ENCODE peak calls at places on chromosomes 2 and 18, in six cellular contexts. F is MV-4-11; K is HuH-7; C is C1 segment of cervical spinal cord; B is stimulated activated CD4-positive, alpha-beta T cell treated with anti-CD3 and anti-CD28 coated beads, TNF-alpha, amount 100 ng/mL, for 4 hours; V is stomach. S is an unnamed sample.

GRCh38 chr18:31195063-31195462 is 32.4 kb upstream of the DSC1 start:
- DNase-seq in V (no peak), F (no peak), B (no peak), C (no peak), K (no peak), S (no peak)

GRCh38 chr2:142877265-142877756 is at the start of gene KYNU:
- DNase-seq in K (no peak), B (no peak), F (peak), C (no peak), V (no peak), S (no peak)

GRCh38 chr18:58599106-58599505 is 29.8 kb downstream of the ALPK2 start:
- DNase-seq in K (no peak), C (no peak), B (no peak), F (no peak), V (no peak), S (no peak)

GRCh38 chr2:159615936-159616733 is at the start of gene BAZ2B:
- DNase-seq in K (no peak), F (peak), C (peak), V (peak), B (peak), S (peak)

GRCh38 chr2:219475697-219476604 is 22.7 kb upstream of the GMPPA start:
- DNase-seq in F (peak), B (peak), C (no peak), V (peak), K (peak), S (peak)

GRCh38 chr2:20650412-20650879 is 452 bp downstream of the HS1BP3 start:
- DNase-seq in V (no peak), K (peak), C (no peak), F (no peak), B (no peak), S (peak)

GRCh38 chr2:193793914-193794313 is 1599.2 kb upstream of the TMEFF2 start:
- DNase-seq in V (no peak), F (no peak), B (no peak), K (no peak), C (no peak), S (no peak)

GRCh38 chr2:205474746-205475145 is 207.6 kb upstream of the NRP2 start:
- DNase-seq in V (no peak), B (no peak), F (no peak), K (no peak), C (no peak), S (no peak)

GRCh38 chr2:230687498-230687897 is 25.1 kb upstream of the CAB39 start:
- DNase-seq in V (no peak), B (no peak), F (no peak), C (no peak), K (no peak), S (no peak)

GRCh38 chr2:233300401-233300800 is 7.2 kb upstream of the SAG start:
- DNase-seq in F (no peak), B (no peak), C (no peak), V (no peak), K (no peak), S (no peak)

GRCh38 chr2:29747786-29748470 is 173.5 kb downstream of the ALK start:
- DNase-seq in V (no peak), K (no peak), C (no peak), B (no peak), F (no peak), S (no peak)

GRCh38 chr2:176744156-176744555 is 468.4 kb upstream of the HNRNPA3 start:
- DNase-seq in B (no peak), F (no peak), K (no peak), V (no peak), C (no peak), S (no peak)

GRCh38 chr2:189570565-189570964 is 10.0 kb downstream of the SLC40A1 start:
- DNase-seq in C (no peak), V (no peak), B (no peak), K (no peak), F (no peak), S (no peak)

GRCh38 chr18:11672846-11673454 is 16.1 kb upstream of the GNAL start:
- DNase-seq in V (no peak), B (no peak), F (no peak), C (no peak), K (no peak), S (no peak)

GRCh38 chr2:25032094-25032493 is 9.8 kb upstream of the EFR3B start:
- DNase-seq in K (no peak), V (no peak), C (no peak), F (peak), B (no peak), S (no peak)

GRCh38 chr18:76958692-76959341 is 136.5 kb downstream of the ZNF236 start:
- DNase-seq in V (peak), K (no peak), C (no peak), F (no peak), B (no peak), S (no peak)

GRCh38 chr2:119478188-119479065 is 45.9 kb downstream of the SCTR start:
- DNase-seq in V (peak), B (no peak), C (no peak), F (no peak), K (no peak), S (no peak)

GRCh38 chr2:114935031-114935430 is 492.6 kb downstream of the DPP10 start:
- DNase-seq in V (no peak), F (no peak), B (no peak), K (no peak), C (no peak), S (no peak)

GRCh38 chr18:79578396-79579260 is 101.0 kb upstream of the CTDP1 start:
- DNase-seq in V (no peak), B (no peak), C (no peak), F (no peak), K (no peak), S (no peak)

GRCh38 chr2:45909677-45910191 is 258.3 kb downstream of the PRKCE start:
- DNase-seq in F (peak), V (no peak), B (no peak), K (no peak), C (no peak), S (no peak)

S was measured in amygdala.